ENCODE peak calls at places on chromosome 11, in four cellular contexts. G is left kidney; N is ovary; R is activated CD4-positive, alpha-beta memory T cell treated with anti-CD3 and anti-CD28 coated beads for 36 hours. D is an unnamed sample.

GRCh38 chr11:100680070-100680469 is 7.0 kb upstream of the ARHGAP42 start:
- DNase-seq in G (no peak), N (no peak), R (no peak), D (no peak)

GRCh38 chr11:120558754-120559431 is 47.3 kb downstream of the GRIK4 start:
- DNase-seq in G (no peak), N (no peak), R (no peak), D (no peak)

GRCh38 chr11:44316388-44317240 is 6.7 kb upstream of the ALX4 start:
- DNase-seq in G (peak; percentile 53), N (no peak), R (no peak), D (no peak)

GRCh38 chr11:5846689-5847088 is 5.0 kb upstream of the OR52E6 start:
- DNase-seq in G (no peak), N (no peak), R (no peak), D (no peak)

GRCh38 chr11:19673924-19674390 is 38.7 kb upstream of the NAV2 start:
- DNase-seq in G (peak; percentile 83), N (peak; percentile 55), R (no peak), D (peak; percentile 68)

GRCh38 chr11:26994579-26995210 is 783 bp downstream of the FIBIN start:
- DNase-seq in G (peak; percentile 23), N (peak; percentile 22), R (no peak), D (no peak)

GRCh38 chr11:84390441-84391078 is 1104.4 kb upstream of the CCDC90B start:
- DNase-seq in G (peak; percentile 53), N (no peak), R (no peak), D (peak; percentile 88)

GRCh38 chr11:64447717-64448598 is 89.0 kb downstream of the RPS6KA4 start:
- DNase-seq in G (peak; percentile 55), N (no peak), R (no peak), D (peak; percentile 15)

GRCh38 chr11:13009921-13010736 is 1.0 kb downstream of the RASSF10 start:
- DNase-seq in G (peak; percentile 86), N (no peak), R (no peak), D (peak; percentile 84)

GRCh38 chr11:46463701-46464100 is 72.1 kb upstream of the CHRM4 start:
- DNase-seq in G (no peak), N (no peak), R (no peak), D (peak; percentile 47)

GRCh38 chr11:7889985-7890384 is 41.1 kb downstream of the OR10A6 start:
- DNase-seq in G (no peak), N (no peak), R (no peak), D (no peak)

GRCh38 chr11:81989093-81989492 is 744.6 kb downstream of the FAM181B start:
- DNase-seq in G (no peak), N (no peak), R (no peak), D (no peak)

GRCh38 chr11:19800714-19801519 is 88.3 kb downstream of the NAV2 start:
- DNase-seq in G (no peak), N (no peak), R (no peak), D (no peak)

GRCh38 chr11:78190871-78191538 is 2.3 kb downstream of the USP35 start:
- DNase-seq in G (no peak), N (no peak), R (no peak), D (no peak)

GRCh38 chr11:66302656-66303055 is 11.0 kb downstream of the TMEM151A start:
- DNase-seq in G (no peak), N (no peak), R (no peak), D (no peak)

GRCh38 chr11:61281581-61282250 is 13.4 kb downstream of the VWCE start:
- DNase-seq in G (peak; percentile 80), N (peak; percentile 83), R (peak; percentile 36), D (peak; percentile 86)

GRCh38 chr11:126973051-126973450 is 27.5 kb downstream of the KIRREL3 start:
- DNase-seq in G (no peak), N (no peak), R (no peak), D (no peak)

GRCh38 chr11:128061321-128061871 is 526.0 kb downstream of the ETS1 start:
- DNase-seq in G (peak; percentile 96), N (no peak), R (no peak), D (peak; percentile 23)